ENCODE peak calls at places on chromosomes 13 and 19, in seven cellular contexts. S, V, L, U, Y, R and D are unnamed samples.

GRCh38 chr19:5948697-5949564 is 29.0 kb downstream of the RANBP3 start:
- DNase-seq in S (no peak), V (no peak), L (no peak), U (no peak), Y (peak), R (no peak), D (no peak)

GRCh38 chr19:48506138-48506733 is 5.4 kb downstream of the LMTK3 start:
- DNase-seq in S (no peak), V (no peak), L (peak), U (peak), Y (peak), R (no peak), D (no peak)

GRCh38 chr19:32676186-32676894 is 692 bp downstream of the RGS9BP start:
- DNase-seq in S (no peak), V (peak), L (no peak), U (no peak), Y (no peak), R (peak), D (no peak)

GRCh38 chr19:47111081-47111589 is 2.4 kb downstream of the ZC3H4 start:
- DNase-seq in S (no peak), V (peak), L (no peak), U (no peak), Y (no peak), R (peak), D (no peak)

GRCh38 chr19:14181906-14182305 is 24.1 kb downstream of the ADGRL1 start:
- DNase-seq in S (no peak), V (no peak), L (no peak), U (no peak), Y (no peak), R (no peak), D (no peak)

GRCh38 chr19:6678690-6679109 is 8.7 kb upstream of the TNFSF14 start:
- DNase-seq in S (no peak), V (no peak), L (no peak), U (no peak), Y (no peak), R (no peak), D (no peak)

GRCh38 chr19:45769054-45769782 is at the start of gene SIX5:
- DNase-seq in S (peak), V (peak), L (peak), U (peak), Y (peak), R (peak), D (peak)

GRCh38 chr19:4058696-4059492 is 7.8 kb downstream of the ZBTB7A start:
- DNase-seq in S (no peak), V (no peak), L (no peak), U (no peak), Y (no peak), R (no peak), D (no peak)

GRCh38 chr13:39913339-39913738 is 257.9 kb downstream of the COG6 start:
- DNase-seq in S (no peak), V (no peak), L (no peak), U (no peak), Y (no peak), R (no peak), D (no peak)

GRCh38 chr13:114166381-114167131 is 12.5 kb upstream of the CFAP97D2 start:
- DNase-seq in S (no peak), V (no peak), L (no peak), U (no peak), Y (peak), R (no peak), D (no peak)

GRCh38 chr13:36131215-36131930 is at the start of gene DCLK1:
- DNase-seq in S (no peak), V (no peak), L (no peak), U (peak), Y (peak), R (peak), D (no peak)

DNA sequence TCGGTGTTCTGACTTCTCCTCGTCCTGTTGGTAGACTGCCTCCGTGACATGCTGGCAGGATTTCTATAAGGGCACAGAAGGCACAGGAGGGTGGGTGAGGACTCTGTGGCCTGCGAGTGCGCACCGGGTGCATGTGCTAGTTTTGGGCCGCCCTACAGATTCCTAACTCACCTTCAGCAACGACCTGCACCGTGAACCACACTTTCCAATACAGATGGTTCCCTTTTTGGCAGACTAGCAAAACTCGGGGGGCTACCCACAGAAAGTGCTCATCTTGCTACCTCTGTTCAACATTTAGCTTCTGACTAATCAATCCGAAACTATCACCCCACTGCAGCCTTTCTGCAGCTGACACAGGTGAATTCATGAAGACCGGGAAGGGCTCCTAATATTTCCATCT is 14.1 kb upstream of the AMER2 start:
- DNase-seq in S (no peak), V (no peak), L (no peak), U (no peak), Y (no peak), R (no peak), D (no peak)
- H3K4me3 ChIP-seq in S (no peak), V (no peak), L (no peak), U (no peak), Y (no peak), R (no peak), D (no peak)

DNA sequence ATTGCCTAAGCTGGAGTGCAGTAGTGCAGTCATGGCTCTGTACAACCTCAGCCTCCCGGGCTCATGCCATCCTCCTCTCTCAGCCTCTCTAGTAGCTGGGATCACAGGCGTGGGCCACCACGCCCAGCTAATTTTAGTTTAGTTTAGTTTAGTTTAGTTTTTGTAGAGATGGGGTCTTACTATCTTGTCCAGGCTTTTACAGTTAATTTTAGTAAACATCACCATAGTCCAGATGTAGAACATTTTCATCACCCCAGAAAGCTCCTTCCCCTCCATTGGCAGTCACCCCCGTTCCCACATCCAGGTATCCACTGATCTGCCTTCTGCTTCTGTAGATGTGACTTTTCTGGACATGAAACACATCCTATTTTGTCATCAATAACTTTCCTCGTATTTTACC is 41.1 kb downstream of the DNM2 start:
- DNase-seq in S (no peak), V (no peak), L (no peak), U (no peak), Y (no peak), R (no peak), D (no peak)
- H3K4me3 ChIP-seq in S (no peak), V (no peak), L (no peak), U (no peak), Y (no peak), R (no peak), D (peak)

DNA sequence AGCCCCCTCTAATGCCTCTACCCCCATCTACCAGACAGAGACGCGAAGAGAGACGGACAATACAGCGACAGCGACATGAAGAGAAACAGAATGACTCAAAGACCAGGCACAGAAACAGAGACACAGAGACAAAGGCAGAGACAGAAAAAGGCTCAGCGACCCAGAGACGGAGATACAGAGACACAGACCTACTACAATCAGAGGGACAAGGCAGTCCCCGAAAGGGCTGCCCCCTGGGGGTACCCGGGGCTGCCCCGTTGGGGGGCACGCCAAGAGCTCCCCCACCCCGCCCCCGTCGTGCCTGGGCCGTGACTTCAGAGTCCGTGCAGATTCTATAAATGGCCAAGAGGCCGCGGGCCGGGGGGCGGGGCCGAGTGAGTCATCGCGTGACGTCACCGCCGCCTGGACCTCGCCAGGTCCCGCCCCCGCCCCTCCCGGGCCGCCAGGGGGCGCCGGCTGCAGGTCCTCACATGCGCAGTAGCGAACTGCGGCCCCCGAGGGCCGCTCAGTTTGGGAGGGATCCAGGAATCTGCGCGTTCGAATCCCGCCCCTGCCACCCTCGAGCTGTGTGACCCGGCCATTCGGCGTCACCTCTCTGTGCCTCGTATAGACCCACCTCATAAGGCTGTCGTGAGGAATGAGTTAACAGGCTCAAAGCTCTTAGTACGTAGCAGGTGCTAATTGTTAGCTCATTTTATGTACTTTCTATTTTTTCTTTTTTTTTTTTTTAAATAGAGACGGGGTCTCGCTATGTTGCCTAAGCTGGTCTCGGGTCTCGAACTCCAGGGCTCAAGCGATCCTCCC is 2.7 kb upstream of the CNN1 start:
- DNase-seq in S (peak), V (peak), L (no peak), U (peak), Y (peak), R (peak), D (peak)
- H3K4me3 ChIP-seq in S (peak), V (peak), L (peak), U (peak), Y (peak), R (peak), D (no peak)

DNA sequence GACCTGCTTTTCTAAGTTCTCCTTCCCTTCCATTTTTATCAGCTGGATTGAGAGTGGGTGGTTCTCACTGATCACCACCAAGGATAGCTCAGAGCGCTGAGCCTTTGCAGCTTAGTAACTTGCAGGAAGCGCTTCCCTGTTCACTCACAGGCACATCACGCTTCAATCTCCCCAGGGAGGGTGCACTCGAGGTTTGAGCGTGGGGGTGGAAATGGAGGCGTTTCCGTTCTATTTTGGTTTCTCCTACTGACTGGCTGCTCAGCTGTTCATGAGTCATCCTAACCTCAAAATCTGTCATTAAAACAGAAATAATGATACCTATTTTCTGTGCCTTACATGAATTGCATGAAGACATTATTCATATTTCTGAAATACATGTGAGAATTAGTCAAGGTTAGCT is 292.1 kb downstream of the SPRY2 start:
- DNase-seq in S (peak), V (peak), L (peak), U (peak), Y (peak), R (peak), D (peak)
- H3K4me3 ChIP-seq in S (no peak), V (no peak), L (no peak), U (no peak), Y (no peak), R (no peak), D (no peak)

DNA sequence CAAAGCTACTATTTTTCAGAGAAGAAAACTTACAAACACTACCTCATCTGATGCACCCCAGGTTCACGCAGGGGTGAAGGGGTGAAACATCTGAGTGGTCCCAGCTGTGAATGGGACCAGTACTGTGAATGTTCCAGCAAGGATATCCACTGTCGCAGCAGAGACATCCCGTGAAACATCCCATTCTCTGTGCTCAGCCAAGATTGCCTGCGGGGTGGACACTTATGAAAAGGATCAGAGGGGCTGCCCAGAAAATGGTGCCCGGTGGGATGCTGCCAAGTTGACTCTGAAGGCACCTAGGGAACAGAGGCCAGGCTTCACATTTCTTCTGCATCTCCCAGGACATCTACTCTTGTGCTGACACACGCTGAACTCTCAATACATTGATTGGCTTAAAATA is 15.9 kb downstream of the IRS2 start:
- DNase-seq in S (no peak), V (no peak), L (no peak), U (no peak), Y (no peak), R (no peak), D (no peak)
- H3K4me3 ChIP-seq in S (no peak), V (no peak), L (no peak), U (no peak), Y (no peak), R (no peak), D (no peak)

DNA sequence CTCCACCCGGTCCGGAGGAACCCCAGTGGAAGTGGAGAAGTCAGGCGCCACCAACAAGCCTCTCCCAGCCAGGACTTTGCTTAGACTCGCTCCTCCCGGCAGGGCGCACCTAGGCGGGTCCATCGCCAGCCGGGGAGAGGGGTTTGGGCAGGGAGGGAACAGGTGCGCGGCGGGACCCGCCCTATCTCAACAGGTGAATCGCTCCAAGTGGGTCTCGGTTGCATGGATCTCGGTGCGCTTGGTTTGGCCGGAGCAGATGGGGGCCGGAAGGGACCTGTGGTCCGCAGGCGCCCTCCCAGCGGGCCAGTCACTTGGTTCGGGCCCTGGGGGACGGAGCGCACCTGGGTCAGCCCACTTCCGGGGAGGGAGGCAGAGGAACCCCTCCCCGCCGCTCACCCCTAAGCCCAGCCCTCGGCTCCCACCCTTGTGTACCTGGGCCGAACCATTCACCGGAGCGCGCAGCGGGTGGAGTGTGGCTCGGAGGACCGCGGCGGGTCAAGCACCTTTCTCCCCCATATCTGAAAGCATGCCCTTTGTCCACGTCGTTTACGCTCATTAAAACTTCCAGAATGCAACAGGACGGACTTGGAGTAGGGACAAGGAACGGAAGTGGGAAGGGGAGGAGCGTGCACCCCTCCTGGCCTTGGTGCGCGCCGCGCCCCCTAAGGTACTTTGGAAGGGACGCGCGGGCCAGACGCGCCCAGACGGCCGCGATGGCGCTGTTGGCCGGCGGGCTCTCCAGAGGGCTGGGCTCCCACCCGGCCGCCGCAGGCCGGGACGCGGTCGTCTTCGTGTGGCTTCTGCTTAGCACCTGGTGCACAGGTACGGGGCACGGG is at the start of gene LSR:
- DNase-seq in S (peak), V (no peak), L (no peak), U (no peak), Y (no peak), R (peak), D (no peak)
- H3K4me3 ChIP-seq in S (peak), V (no peak), L (no peak), U (no peak), Y (no peak), R (peak), D (peak)

GRCh38 chr13:29569253-29570057 is 26.0 kb downstream of the SLC7A1 start:
- DNase-seq in S (no peak), V (peak), L (no peak), U (peak), Y (no peak), R (peak), D (no peak)
- H3K4me3 ChIP-seq in S (no peak), V (no peak), L (no peak), U (no peak), Y (no peak), R (no peak), D (no peak)